ENCODE peak calls at places on chromosomes 13 and 19, in nine cellular contexts. G, E, V, T, Y, L, A, S and K are unnamed samples.

GRCh38 chr13:37338721-37339120 is 233.3 kb upstream of the CSNK1A1L start:
- DNase-seq in G (no peak), E (no peak), V (no peak), T (no peak), Y (no peak), L (no peak), A (no peak), S (no peak), K (no peak)

GRCh38 chr19:54464624-54465266 is 1.2 kb upstream of the LENG9 start:
- DNase-seq in G (peak), E (no peak), V (peak), T (peak), Y (peak), L (peak), A (peak), S (peak), K (peak)

GRCh38 chr13:36712290-36712689 is 38.5 kb downstream of the SERTM1 start:
- DNase-seq in G (no peak), E (no peak), V (no peak), T (no peak), Y (no peak), L (no peak), A (no peak), S (no peak), K (no peak)

GRCh38 chr19:2811221-2811722 is 8.4 kb upstream of the ZNF554 start:
- DNase-seq in G (no peak), E (no peak), V (no peak), T (no peak), Y (no peak), L (no peak), A (no peak), S (no peak), K (no peak)

GRCh38 chr13:113448545-113448884 is 4.8 kb downstream of the ADPRHL1 start:
- DNase-seq in G (no peak), E (no peak), V (no peak), T (no peak), Y (no peak), L (no peak), A (no peak), S (no peak), K (no peak)

GRCh38 chr13:28357846-28358496 is 137.0 kb downstream of the FLT1 start:
- DNase-seq in G (no peak), E (no peak), V (no peak), T (no peak), Y (no peak), L (no peak), A (no peak), S (no peak), K (no peak)

GRCh38 chr13:77136902-77137420 is 110.0 kb upstream of the FBXL3 start:
- DNase-seq in G (no peak), E (no peak), V (no peak), T (no peak), Y (peak), L (no peak), A (no peak), S (no peak), K (no peak)

GRCh38 chr13:100725472-100725871 is 50.9 kb upstream of the TMTC4 start:
- DNase-seq in G (no peak), E (no peak), V (no peak), T (no peak), Y (no peak), L (no peak), A (no peak), S (no peak), K (no peak)

GRCh38 chr13:30892966-30893365 is 13.1 kb upstream of the MEDAG start:
- DNase-seq in G (no peak), E (no peak), V (peak), T (no peak), Y (peak), L (no peak), A (no peak), S (no peak), K (peak)

GRCh38 chr13:61414686-61415664 is 674 bp downstream of the PCDH20 start:
- DNase-seq in G (no peak), E (no peak), V (no peak), T (no peak), Y (peak), L (no peak), A (no peak), S (peak), K (peak)

GRCh38 chr19:29119582-29119981 is 93.4 kb downstream of the UQCRFS1 start:
- DNase-seq in G (no peak), E (no peak), V (peak), T (no peak), Y (peak), L (no peak), A (no peak), S (no peak), K (peak)

GRCh38 chr13:60363288-60363687 is 33.7 kb upstream of the TDRD3 start:
- DNase-seq in G (no peak), E (no peak), V (no peak), T (no peak), Y (no peak), L (no peak), A (no peak), S (no peak), K (no peak)

GRCh38 chr19:57637379-57637778 is 4.4 kb downstream of the ZNF211 start:
- DNase-seq in G (no peak), E (no peak), V (no peak), T (no peak), Y (no peak), L (no peak), A (no peak), S (no peak), K (no peak)

GRCh38 chr13:32309812-32310706 is 5.1 kb downstream of the ZAR1L start:
- DNase-seq in G (peak), E (no peak), V (peak), T (no peak), Y (peak), L (no peak), A (no peak), S (peak), K (peak)

GRCh38 chr13:20190481-20191310 is 2.0 kb downstream of the GJB2 start:
- DNase-seq in G (no peak), E (no peak), V (peak), T (no peak), Y (peak), L (no peak), A (no peak), S (no peak), K (peak)

GRCh38 chr19:58170860-58171259 is 12.0 kb upstream of the ZNF274 start:
- DNase-seq in G (no peak), E (no peak), V (peak), T (no peak), Y (peak), L (no peak), A (no peak), S (no peak), K (no peak)

GRCh38 chr13:75021151-75021550 is 460.8 kb downstream of the TBC1D4 start:
- DNase-seq in G (no peak), E (no peak), V (no peak), T (no peak), Y (no peak), L (no peak), A (no peak), S (no peak), K (no peak)